ENCODE peak calls at places on chromosome 12, in eight cellular contexts. S, H, F, E, X, V, U and O are unnamed samples.

GRCh38 chr12:119460876-119461275 is 126.3 kb downstream of the CCDC60 start:
- DNase-seq in S (no peak), X (no peak), H (no peak), F (no peak), V (no peak), U (no peak), E (no peak), O (no peak)

GRCh38 chr12:128111951-128112350 is 155.0 kb upstream of the TMEM132C start:
- DNase-seq in S (no peak), V (no peak), F (no peak), H (no peak), U (no peak), X (no peak), E (no peak), O (no peak)

GRCh38 chr12:53991077-53991460 is 6.1 kb downstream of the HOXC10 start:
- DNase-seq in E (no peak), S (no peak), F (no peak), U (no peak), X (no peak), V (no peak), H (no peak), O (no peak)

GRCh38 chr12:89980236-89980635 is 271.6 kb upstream of the ATP2B1 start:
- DNase-seq in F (no peak), S (peak), E (no peak), U (no peak), H (no peak), V (no peak), X (no peak), O (no peak)

GRCh38 chr12:51826881-51827280 is 21.6 kb downstream of the FIGNL2 start:
- DNase-seq in H (no peak), V (no peak), X (no peak), U (no peak), F (no peak), E (no peak), S (no peak), O (no peak)

GRCh38 chr12:57127101-57127709 is 1.1 kb upstream of the LRP1 start:
- DNase-seq in U (peak), H (peak), S (peak), F (no peak), V (peak), X (peak), E (peak), O (peak)

GRCh38 chr12:80195143-80195726 is 95.9 kb downstream of the OTOGL start:
- DNase-seq in F (no peak), H (no peak), S (peak), V (peak), U (no peak), E (no peak), X (peak), O (no peak)

GRCh38 chr12:119715268-119715620 is 47.3 kb downstream of the PRKAB1 start:
- DNase-seq in H (no peak), X (no peak), E (no peak), U (no peak), S (peak), F (no peak), V (no peak), O (no peak)

GRCh38 chr12:3647504-3647903 is 105.4 kb downstream of the CRACR2A start:
- DNase-seq in E (no peak), S (no peak), F (no peak), U (no peak), X (no peak), V (no peak), H (no peak), O (no peak)

GRCh38 chr12:59283012-59283411 is 312.8 kb upstream of the SLC16A7 start:
- DNase-seq in S (no peak), H (no peak), E (no peak), V (no peak), X (no peak), U (no peak), F (no peak), O (no peak)

GRCh38 chr12:54420766-54421144 is 1.7 kb upstream of the ITGA5 start:
- DNase-seq in F (no peak), H (no peak), U (no peak), E (no peak), X (no peak), S (peak), V (no peak), O (no peak)

GRCh38 chr12:10147714-10148403 is 17.9 kb upstream of the CLEC7A start:
- DNase-seq in U (no peak), F (no peak), X (no peak), E (no peak), V (no peak), S (no peak), H (no peak), O (no peak)